ENCODE peak calls at places on chromosome 7, in five cellular contexts. One of them, this sample, is unnamed.

GRCh38 chr7:102446387-102447156 is 13.2 kb downstream of the ORAI2 start:
- DNase-seq in PC-3: no peak
- DNase-seq in brain microvascular endothelial cell: no peak
- DNase-seq in H7: peak; percentile 34
- DNase-seq in body of pancreas: no peak
- DNase-seq in this sample: no peak

GRCh38 chr7:151018421-151019129 is 5.7 kb downstream of the ATG9B start:
- DNase-seq in body of pancreas: no peak
- DNase-seq in brain microvascular endothelial cell: no peak
- DNase-seq in PC-3: no peak
- DNase-seq in H7: peak; percentile 82
- DNase-seq in this sample: no peak

GRCh38 chr7:40643664-40644063 is 508.9 kb downstream of the SUGCT start:
- DNase-seq in brain microvascular endothelial cell: no peak
- DNase-seq in H7: no peak
- DNase-seq in PC-3: no peak
- DNase-seq in body of pancreas: no peak
- DNase-seq in this sample: no peak

GRCh38 chr7:151452141-151452571 is 12.2 kb upstream of the CRYGN start:
- DNase-seq in H7: no peak
- DNase-seq in PC-3: no peak
- DNase-seq in body of pancreas: no peak
- DNase-seq in brain microvascular endothelial cell: no peak
- DNase-seq in this sample: no peak

GRCh38 chr7:154566877-154567276 is 436.0 kb downstream of the PAXIP1 start:
- DNase-seq in brain microvascular endothelial cell: no peak
- DNase-seq in PC-3: no peak
- DNase-seq in body of pancreas: no peak
- DNase-seq in H7: no peak
- DNase-seq in this sample: no peak

GRCh38 chr7:90596745-90597526 is 815 bp downstream of the CDK14 start:
- DNase-seq in PC-3: peak; percentile 34
- DNase-seq in body of pancreas: no peak
- DNase-seq in H7: peak; percentile 39
- DNase-seq in brain microvascular endothelial cell: peak; percentile 44
- DNase-seq in this sample: peak; percentile 58

GRCh38 chr7:3140834-3141233 is 97.2 kb upstream of the CARD11 start:
- DNase-seq in brain microvascular endothelial cell: no peak
- DNase-seq in PC-3: no peak
- DNase-seq in H7: no peak
- DNase-seq in body of pancreas: no peak
- DNase-seq in this sample: no peak

GRCh38 chr7:135328053-135328452 is 94.4 kb downstream of the STRA8 start:
- DNase-seq in H7: no peak
- DNase-seq in brain microvascular endothelial cell: no peak
- DNase-seq in body of pancreas: no peak
- DNase-seq in PC-3: no peak
- DNase-seq in this sample: no peak

GRCh38 chr7:134048166-134048565 is 79.0 kb upstream of the LRGUK start:
- DNase-seq in brain microvascular endothelial cell: no peak
- DNase-seq in PC-3: no peak
- DNase-seq in body of pancreas: no peak
- DNase-seq in H7: no peak
- DNase-seq in this sample: no peak

GRCh38 chr7:135659159-135659837 is 3.0 kb upstream of the STMP1 start:
- DNase-seq in brain microvascular endothelial cell: no peak
- DNase-seq in body of pancreas: no peak
- DNase-seq in PC-3: no peak
- DNase-seq in H7: no peak
- DNase-seq in this sample: no peak

GRCh38 chr7:44581426-44581906 is 565 bp downstream of the TMED4 start:
- DNase-seq in body of pancreas: peak; percentile 41
- DNase-seq in brain microvascular endothelial cell: no peak
- DNase-seq in PC-3: no peak
- DNase-seq in H7: peak; percentile 55
- DNase-seq in this sample: no peak

GRCh38 chr7:66505531-66506451 is 122.9 kb upstream of the KCTD7 start:
- DNase-seq in brain microvascular endothelial cell: no peak
- DNase-seq in PC-3: no peak
- DNase-seq in body of pancreas: no peak
- DNase-seq in H7: no peak
- DNase-seq in this sample: no peak

GRCh38 chr7:119594956-119595355 is 678.0 kb upstream of the KCND2 start:
- DNase-seq in body of pancreas: no peak
- DNase-seq in brain microvascular endothelial cell: no peak
- DNase-seq in H7: peak; percentile 18
- DNase-seq in PC-3: no peak
- DNase-seq in this sample: no peak

GRCh38 chr7:133795061-133795460 is 332.1 kb upstream of the LRGUK start:
- DNase-seq in PC-3: no peak
- DNase-seq in brain microvascular endothelial cell: no peak
- DNase-seq in body of pancreas: no peak
- DNase-seq in H7: no peak
- DNase-seq in this sample: no peak

GRCh38 chr7:66043681-66044497 is 31.7 kb upstream of the ASL start:
- DNase-seq in PC-3: peak; percentile 56
- DNase-seq in brain microvascular endothelial cell: no peak
- DNase-seq in body of pancreas: peak; percentile 77
- DNase-seq in H7: peak; percentile 39
- DNase-seq in this sample: peak; percentile 18

GRCh38 chr7:114903131-114903530 is 18.8 kb upstream of the MDFIC start:
- DNase-seq in body of pancreas: no peak
- DNase-seq in brain microvascular endothelial cell: no peak
- DNase-seq in PC-3: peak; percentile 44
- DNase-seq in H7: no peak
- DNase-seq in this sample: no peak

GRCh38 chr7:98985945-98986344 is 107.6 kb downstream of the TRRAP start:
- DNase-seq in H7: no peak
- DNase-seq in PC-3: no peak
- DNase-seq in brain microvascular endothelial cell: no peak
- DNase-seq in body of pancreas: no peak
- DNase-seq in this sample: no peak

GRCh38 chr7:98981701-98982100 is 103.4 kb downstream of the TRRAP start:
- DNase-seq in H7: no peak
- DNase-seq in brain microvascular endothelial cell: no peak
- DNase-seq in PC-3: no peak
- DNase-seq in body of pancreas: no peak
- DNase-seq in this sample: no peak

GRCh38 chr7:98982686-98983085 is 104.4 kb downstream of the TRRAP start:
- DNase-seq in H7: no peak
- DNase-seq in body of pancreas: no peak
- DNase-seq in brain microvascular endothelial cell: no peak
- DNase-seq in PC-3: no peak
- DNase-seq in this sample: no peak

GRCh38 chr7:98988641-98989040 is 110.3 kb downstream of the TRRAP start:
- DNase-seq in H7: no peak
- DNase-seq in body of pancreas: no peak
- DNase-seq in brain microvascular endothelial cell: no peak
- DNase-seq in PC-3: no peak
- DNase-seq in this sample: no peak

GRCh38 chr7:98984126-98984525 is 105.8 kb downstream of the TRRAP start:
- DNase-seq in body of pancreas: no peak
- DNase-seq in PC-3: no peak
- DNase-seq in brain microvascular endothelial cell: no peak
- DNase-seq in H7: no peak
- DNase-seq in this sample: no peak
- H3K36me3 ChIP-seq in body of pancreas: peaks cover 45% of the 10 kb centered on the region
- H3K36me3 ChIP-seq in PC-3: peaks cover 55% of the 10 kb centered on the region
- H3K36me3 ChIP-seq in brain microvascular endothelial cell: peaks cover 72% of the 10 kb centered on the region
- H3K36me3 ChIP-seq in H7: peaks cover 38% of the 10 kb centered on the region
- H3K36me3 ChIP-seq in this sample: peaks cover 27% of the 10 kb centered on the region

DNA sequence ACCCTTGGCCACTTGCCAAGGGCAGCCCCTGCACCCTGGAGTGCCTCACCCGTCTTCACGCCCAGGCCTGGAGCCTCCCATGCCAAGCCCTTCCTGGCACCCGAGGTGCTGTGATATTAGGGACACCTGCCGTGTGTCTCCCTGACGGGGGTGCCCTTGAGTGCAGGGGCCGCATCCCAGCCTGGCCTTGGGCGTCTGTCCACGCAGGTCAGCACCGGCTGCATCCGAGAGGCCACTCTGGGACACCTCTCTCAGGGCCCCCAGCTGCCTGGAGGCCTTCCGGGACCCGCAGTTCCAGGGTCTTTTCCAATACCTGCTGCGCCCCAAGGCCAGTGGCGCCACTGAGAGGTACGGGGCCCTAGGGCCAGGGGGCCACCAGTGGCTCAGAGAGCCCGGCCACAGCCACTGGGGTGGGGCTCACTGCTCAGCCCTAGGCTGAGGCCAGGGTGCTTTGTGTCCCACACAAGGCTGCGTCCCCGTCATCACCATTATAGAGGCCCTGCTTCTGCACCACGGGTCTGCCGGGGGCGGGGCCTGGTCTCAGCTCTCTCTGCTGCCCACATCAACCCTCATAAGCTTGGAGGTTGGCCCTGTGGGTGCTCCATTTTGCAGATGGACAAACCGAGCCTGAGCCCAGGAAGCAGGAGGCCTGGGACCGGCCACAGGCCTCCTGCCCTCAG is 12.7 kb downstream of the AP5Z1 start:
- DNase-seq in brain microvascular endothelial cell: no peak
- DNase-seq in PC-3: no peak
- DNase-seq in body of pancreas: no peak
- DNase-seq in H7: no peak
- DNase-seq in this sample: no peak
- H3K36me3 ChIP-seq in brain microvascular endothelial cell: peaks cover 82% of the 10 kb centered on the region
- H3K36me3 ChIP-seq in PC-3: peaks cover 4% of the 10 kb centered on the region
- H3K36me3 ChIP-seq in body of pancreas: peaks cover 19% of the 10 kb centered on the region
- H3K36me3 ChIP-seq in H7: peaks cover 1% of the 10 kb centered on the region
- H3K36me3 ChIP-seq in this sample: peaks cover 63% of the 10 kb centered on the region

GRCh38 chr7:74598558-74598957 is 59.0 kb upstream of the GTF2I start:
- DNase-seq in body of pancreas: no peak
- DNase-seq in PC-3: peak; percentile 66
- DNase-seq in H7: no peak
- DNase-seq in brain microvascular endothelial cell: peak; percentile 6
- DNase-seq in this sample: no peak
- H3K36me3 ChIP-seq in body of pancreas: peaks cover 3% of the 10 kb centered on the region
- H3K36me3 ChIP-seq in PC-3: peaks cover 10% of the 10 kb centered on the region
- H3K36me3 ChIP-seq in H7: peaks cover 12% of the 10 kb centered on the region
- H3K36me3 ChIP-seq in brain microvascular endothelial cell: peaks cover 15% of the 10 kb centered on the region
- H3K36me3 ChIP-seq in this sample: no peaks in the 10 kb centered on the region

DNA sequence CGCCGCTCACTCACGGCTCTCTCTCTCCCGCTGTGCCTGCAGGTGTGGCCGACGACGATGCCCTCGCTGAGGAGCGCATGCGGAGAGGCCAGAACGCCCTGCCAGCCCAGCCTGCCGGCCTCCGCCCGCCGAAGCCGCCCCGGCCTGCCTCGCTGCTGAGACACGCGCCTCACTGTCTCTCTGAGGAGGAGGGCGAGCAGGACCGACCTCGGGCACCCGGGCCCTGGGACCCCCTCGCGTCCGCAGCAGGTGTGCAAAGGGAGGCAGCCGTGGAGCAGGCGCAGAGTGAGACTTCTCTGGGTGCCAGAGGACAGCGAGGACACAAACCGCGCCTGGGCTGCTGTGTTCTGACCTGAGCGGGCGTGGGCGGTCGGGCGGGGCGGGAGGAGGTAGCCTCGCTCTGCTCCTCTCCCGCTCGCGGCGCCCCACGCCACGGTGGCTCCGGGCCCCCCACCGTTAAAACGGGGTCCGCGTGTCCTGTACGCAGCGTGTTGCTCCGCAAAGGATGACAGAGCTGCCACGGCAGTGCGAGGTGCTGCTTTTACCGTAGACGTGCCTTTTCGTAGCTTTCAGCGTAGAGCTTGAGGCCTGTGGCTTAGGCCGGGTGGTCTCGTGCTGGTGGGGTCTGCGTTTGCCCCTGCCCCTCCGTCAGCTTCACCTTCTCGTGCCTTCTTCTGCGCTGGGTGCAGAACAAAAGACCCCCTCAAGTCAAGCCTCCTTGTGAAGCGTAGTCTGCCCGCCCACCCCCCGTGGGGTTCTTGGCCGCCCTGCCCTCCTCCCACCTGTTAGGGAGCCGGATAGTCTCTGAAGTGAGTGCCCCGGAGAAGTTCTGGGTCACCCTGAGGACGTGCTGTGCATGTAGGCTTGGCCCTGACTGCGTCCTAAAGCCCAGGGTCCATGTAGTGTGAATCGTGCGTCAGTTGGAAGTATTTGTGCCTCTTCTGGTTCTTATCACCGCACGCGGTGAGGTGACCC is 73.2 kb downstream of the DNAJB6 start:
- DNase-seq in PC-3: no peak
- DNase-seq in H7: peak; percentile 64
- DNase-seq in body of pancreas: no peak
- DNase-seq in brain microvascular endothelial cell: no peak
- DNase-seq in this sample: no peak
- H3K36me3 ChIP-seq in PC-3: peaks cover 12% of the 10 kb centered on the region
- H3K36me3 ChIP-seq in H7: peaks cover 11% of the 10 kb centered on the region
- H3K36me3 ChIP-seq in body of pancreas: peaks cover 6% of the 10 kb centered on the region
- H3K36me3 ChIP-seq in brain microvascular endothelial cell: peaks cover 16% of the 10 kb centered on the region
- H3K36me3 ChIP-seq in this sample: peaks cover 7% of the 10 kb centered on the region

GRCh38 chr7:28939844-28940243 is 18.3 kb downstream of the TRIL start:
- DNase-seq in PC-3: no peak
- DNase-seq in body of pancreas: no peak
- DNase-seq in H7: no peak
- DNase-seq in brain microvascular endothelial cell: no peak
- DNase-seq in this sample: no peak
- H3K36me3 ChIP-seq in PC-3: no peaks in the 10 kb centered on the region
- H3K36me3 ChIP-seq in body of pancreas: no peaks in the 10 kb centered on the region
- H3K36me3 ChIP-seq in H7: no peaks in the 10 kb centered on the region
- H3K36me3 ChIP-seq in brain microvascular endothelial cell: no peaks in the 10 kb centered on the region
- H3K36me3 ChIP-seq in this sample: no peaks in the 10 kb centered on the region

DNA sequence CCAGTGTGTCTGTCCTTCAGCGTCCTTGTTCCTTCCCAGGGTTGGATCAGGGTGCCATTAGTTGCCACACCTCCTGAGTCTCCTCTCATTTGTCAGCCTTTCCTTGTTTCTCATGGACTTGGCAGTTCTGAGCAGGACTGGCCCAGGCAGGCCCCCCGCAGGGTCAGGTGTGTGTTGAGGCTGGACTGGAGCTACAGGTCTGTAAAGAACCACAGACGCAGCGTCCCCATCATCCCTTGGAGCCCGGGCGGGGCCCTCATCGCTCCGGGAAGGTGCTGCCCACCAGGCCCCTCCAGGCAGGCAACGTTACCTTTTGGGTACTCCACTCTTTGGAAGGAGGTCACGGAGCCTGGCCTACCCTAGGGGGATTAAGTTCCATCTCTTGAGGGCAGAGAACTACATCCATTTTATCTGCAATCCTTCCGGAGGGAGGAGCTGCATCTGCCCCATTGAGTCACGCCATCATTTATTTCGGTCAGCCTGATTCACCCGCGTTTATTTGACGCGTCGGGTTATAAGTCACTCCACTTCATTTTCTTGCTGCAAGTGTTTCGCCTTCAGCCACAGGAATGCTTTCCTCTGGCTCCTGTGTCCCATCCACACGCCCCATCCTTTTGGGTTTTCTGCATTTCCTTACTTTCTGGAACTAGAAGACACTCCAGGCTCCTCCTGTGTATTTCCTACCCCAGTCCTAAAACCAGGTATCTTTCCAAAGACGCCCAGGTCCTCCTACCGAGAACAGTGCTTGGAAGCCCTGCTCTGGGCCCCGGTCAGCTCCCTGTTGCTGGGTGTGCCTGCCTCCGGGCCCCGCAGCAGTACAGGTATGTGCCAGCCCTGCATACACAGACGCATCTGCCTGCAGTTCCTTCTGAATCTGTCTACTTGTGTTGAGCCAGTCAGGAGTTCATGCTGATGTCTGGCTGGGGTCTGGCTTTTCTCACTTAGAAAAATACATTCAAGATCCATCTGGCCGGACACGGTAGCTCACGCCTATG is 141.9 kb downstream of the MAD1L1 start:
- DNase-seq in PC-3: no peak
- DNase-seq in body of pancreas: no peak
- DNase-seq in H7: no peak
- DNase-seq in brain microvascular endothelial cell: no peak
- DNase-seq in this sample: no peak
- H3K36me3 ChIP-seq in PC-3: no peaks in the 10 kb centered on the region
- H3K36me3 ChIP-seq in body of pancreas: no peaks in the 10 kb centered on the region
- H3K36me3 ChIP-seq in H7: no peaks in the 10 kb centered on the region
- H3K36me3 ChIP-seq in brain microvascular endothelial cell: no peaks in the 10 kb centered on the region
- H3K36me3 ChIP-seq in this sample: peaks cover 5% of the 10 kb centered on the region